ENCODE peak calls at places on chromosome 2, in five cellular contexts. One of them, this sample, is unnamed.

GRCh38 chr2:74919827-74920226 is 38.6 kb upstream of the POLE4 start:
- DNase-seq in GM12878: no peak
- DNase-seq in HepG2: peak
- DNase-seq in H1: peak
- DNase-seq in GM12891: peak
- DNase-seq in this sample: peak

GRCh38 chr2:156465573-156465972 is 29.4 kb downstream of the GPD2 start:
- DNase-seq in GM12878: no peak
- DNase-seq in GM12891: no peak
- DNase-seq in HepG2: no peak
- DNase-seq in H1: no peak
- DNase-seq in this sample: no peak

GRCh38 chr2:109266998-109267854 is 138.2 kb downstream of the SH3RF3 start:
- DNase-seq in H1: no peak
- DNase-seq in HepG2: peak
- DNase-seq in GM12891: no peak
- DNase-seq in GM12878: no peak
- DNase-seq in this sample: no peak

GRCh38 chr2:151228847-151229497 is 32.7 kb downstream of the RBM43 start:
- DNase-seq in GM12878: no peak
- DNase-seq in GM12891: no peak
- DNase-seq in H1: no peak
- DNase-seq in HepG2: no peak
- DNase-seq in this sample: no peak

GRCh38 chr2:7725132-7725849 is 808.1 kb downstream of the RNF144A start:
- DNase-seq in H1: no peak
- DNase-seq in GM12891: no peak
- DNase-seq in HepG2: no peak
- DNase-seq in GM12878: peak
- DNase-seq in this sample: no peak

GRCh38 chr2:233639860-233640259 is 3.6 kb downstream of the UGT1A10 start:
- DNase-seq in GM12891: no peak
- DNase-seq in HepG2: no peak
- DNase-seq in H1: no peak
- DNase-seq in GM12878: no peak
- DNase-seq in this sample: no peak

GRCh38 chr2:171403181-171403580 is 30.6 kb downstream of the METTL8 start:
- DNase-seq in GM12891: no peak
- DNase-seq in HepG2: peak
- DNase-seq in H1: no peak
- DNase-seq in GM12878: no peak
- DNase-seq in this sample: no peak

GRCh38 chr2:234257859-234258561 is 207.5 kb downstream of the SPP2 start:
- DNase-seq in HepG2: peak
- DNase-seq in GM12891: no peak
- DNase-seq in H1: peak
- DNase-seq in GM12878: no peak
- DNase-seq in this sample: no peak

GRCh38 chr2:234304945-234305344 is 191.9 kb downstream of the ARL4C start:
- DNase-seq in GM12878: no peak
- DNase-seq in H1: no peak
- DNase-seq in HepG2: no peak
- DNase-seq in GM12891: no peak
- DNase-seq in this sample: no peak

GRCh38 chr2:57497489-57498096 is 549.0 kb upstream of the VRK2 start:
- DNase-seq in GM12878: peak
- DNase-seq in H1: peak
- DNase-seq in GM12891: peak
- DNase-seq in HepG2: peak
- DNase-seq in this sample: no peak

GRCh38 chr2:213066445-213066746 is 85.0 kb downstream of the IKZF2 start:
- DNase-seq in GM12878: no peak
- DNase-seq in H1: no peak
- DNase-seq in HepG2: no peak
- DNase-seq in GM12891: no peak
- DNase-seq in this sample: no peak

GRCh38 chr2:196113061-196113974 is 44.7 kb upstream of the DNAH7 start:
- DNase-seq in GM12878: no peak
- DNase-seq in HepG2: no peak
- DNase-seq in GM12891: no peak
- DNase-seq in H1: no peak
- DNase-seq in this sample: no peak

GRCh38 chr2:234840336-234840735 is 111.5 kb upstream of the SH3BP4 start:
- DNase-seq in HepG2: peak
- DNase-seq in H1: no peak
- DNase-seq in GM12878: no peak
- DNase-seq in GM12891: no peak
- DNase-seq in this sample: no peak

GRCh38 chr2:204475403-204475802 is 69.9 kb upstream of the PARD3B start:
- DNase-seq in GM12878: no peak
- DNase-seq in HepG2: no peak
- DNase-seq in GM12891: no peak
- DNase-seq in H1: no peak
- DNase-seq in this sample: no peak

GRCh38 chr2:231212329-231212845 is 14.0 kb downstream of the ARMC9 start:
- DNase-seq in GM12878: no peak
- DNase-seq in HepG2: no peak
- DNase-seq in GM12891: no peak
- DNase-seq in H1: no peak
- DNase-seq in this sample: no peak

GRCh38 chr2:223786236-223786635 is 51.1 kb downstream of the AP1S3 start:
- DNase-seq in HepG2: no peak
- DNase-seq in GM12878: no peak
- DNase-seq in H1: no peak
- DNase-seq in GM12891: no peak
- DNase-seq in this sample: no peak

GRCh38 chr2:105473011-105473410 is 74.2 kb upstream of the FHL2 start:
- DNase-seq in H1: no peak
- DNase-seq in GM12878: no peak
- DNase-seq in HepG2: no peak
- DNase-seq in GM12891: no peak
- DNase-seq in this sample: no peak

GRCh38 chr2:200000444-200001163 is 45.2 kb downstream of the MAIP1 start:
- DNase-seq in HepG2: no peak
- DNase-seq in GM12878: no peak
- DNase-seq in GM12891: no peak
- DNase-seq in H1: no peak
- DNase-seq in this sample: no peak

GRCh38 chr2:84776011-84776410 is 104.9 kb downstream of the TRABD2A start:
- DNase-seq in HepG2: no peak
- DNase-seq in H1: no peak
- DNase-seq in GM12891: no peak
- DNase-seq in GM12878: no peak
- DNase-seq in this sample: no peak

GRCh38 chr2:2328847-2329246 is 2.2 kb downstream of the MYT1L start:
- DNase-seq in GM12878: no peak
- DNase-seq in GM12891: peak
- DNase-seq in H1: peak
- DNase-seq in HepG2: peak
- DNase-seq in this sample: no peak

GRCh38 chr2:178177066-178177679 is 17.1 kb upstream of the OSBPL6 start:
- DNase-seq in GM12891: no peak
- DNase-seq in H1: no peak
- DNase-seq in GM12878: no peak
- DNase-seq in HepG2: no peak
- DNase-seq in this sample: no peak

GRCh38 chr2:96393989-96394761 is 58.6 kb downstream of the NCAPH start:
- DNase-seq in HepG2: no peak
- DNase-seq in GM12878: no peak
- DNase-seq in GM12891: no peak
- DNase-seq in H1: no peak
- DNase-seq in this sample: no peak

GRCh38 chr2:230866704-230867561 is 2.2 kb downstream of the ITM2C start:
- DNase-seq in H1: peak
- DNase-seq in GM12878: no peak
- DNase-seq in GM12891: no peak
- DNase-seq in HepG2: no peak
- DNase-seq in this sample: no peak

GRCh38 chr2:71331581-71332412 is at the start of gene ZNF638:
- DNase-seq in HepG2: peak
- DNase-seq in GM12878: peak
- DNase-seq in H1: peak
- DNase-seq in GM12891: peak
- DNase-seq in this sample: peak
- TF ChIP-seq POLR2A in HepG2: peak
- TF ChIP-seq POLR2A in GM12878: peak
- TF ChIP-seq POLR2A in H1: peak
- TF ChIP-seq POLR2A in GM12891: peak
- TF ChIP-seq POLR2A in this sample: peak

DNA sequence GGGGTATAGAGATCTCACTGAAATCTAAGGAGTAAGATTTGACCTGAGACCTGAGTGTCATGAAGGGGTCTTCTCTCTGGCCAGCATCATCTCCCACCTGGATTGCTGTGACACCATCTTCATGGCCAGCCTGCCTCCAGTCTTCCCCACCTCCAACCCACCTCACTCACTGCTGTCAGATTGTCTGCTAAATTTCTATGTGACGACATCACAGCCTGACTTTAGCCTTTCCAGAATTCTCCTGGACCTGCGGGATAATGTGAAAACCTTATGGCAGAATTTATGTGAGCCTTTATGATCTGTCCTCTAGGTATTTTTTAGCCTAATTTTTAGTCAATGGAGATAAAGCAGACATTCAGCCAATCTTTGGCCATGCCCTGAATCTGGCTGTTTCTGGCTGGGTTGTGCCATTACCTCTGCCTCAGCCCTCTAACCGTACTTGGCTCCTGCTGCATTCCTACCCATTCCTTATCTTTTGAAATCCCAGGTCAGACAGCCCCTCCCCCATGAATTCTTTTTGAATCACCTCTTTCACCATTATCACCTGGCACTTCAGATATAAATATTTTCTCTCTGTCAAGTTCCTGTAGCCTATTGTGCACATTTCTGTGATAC is 66.4 kb upstream of the MMADHC start:
- DNase-seq in GM12878: no peak
- DNase-seq in H1: no peak
- DNase-seq in HepG2: no peak
- DNase-seq in GM12891: no peak
- DNase-seq in this sample: no peak
- TF ChIP-seq POLR2AphosphoS5 in GM12878: no peak
- TF ChIP-seq POLR2AphosphoS5 in H1: no peak
- TF ChIP-seq POLR2AphosphoS5 in HepG2: no peak
- TF ChIP-seq POLR2AphosphoS5 in GM12891: no peak
- TF ChIP-seq POLR2AphosphoS5 in this sample: no peak

GRCh38 chr2:71253476-71253875 is 26.6 kb upstream of the PAIP2B start:
- DNase-seq in HepG2: no peak
- DNase-seq in H1: no peak
- DNase-seq in GM12891: no peak
- DNase-seq in GM12878: no peak
- DNase-seq in this sample: no peak

GRCh38 chr2:71254078-71254477 is 27.2 kb upstream of the PAIP2B start:
- DNase-seq in H1: no peak
- DNase-seq in HepG2: no peak
- DNase-seq in GM12878: no peak
- DNase-seq in GM12891: no peak
- DNase-seq in this sample: no peak

GRCh38 chr2:71252862-71253261 is 26.0 kb upstream of the PAIP2B start:
- DNase-seq in GM12878: no peak
- DNase-seq in HepG2: no peak
- DNase-seq in H1: no peak
- DNase-seq in GM12891: no peak
- DNase-seq in this sample: no peak

GRCh38 chr2:71254776-71255175 is 27.9 kb upstream of the PAIP2B start:
- DNase-seq in GM12891: no peak
- DNase-seq in GM12878: no peak
- DNase-seq in HepG2: no peak
- DNase-seq in H1: no peak
- DNase-seq in this sample: no peak

DNA sequence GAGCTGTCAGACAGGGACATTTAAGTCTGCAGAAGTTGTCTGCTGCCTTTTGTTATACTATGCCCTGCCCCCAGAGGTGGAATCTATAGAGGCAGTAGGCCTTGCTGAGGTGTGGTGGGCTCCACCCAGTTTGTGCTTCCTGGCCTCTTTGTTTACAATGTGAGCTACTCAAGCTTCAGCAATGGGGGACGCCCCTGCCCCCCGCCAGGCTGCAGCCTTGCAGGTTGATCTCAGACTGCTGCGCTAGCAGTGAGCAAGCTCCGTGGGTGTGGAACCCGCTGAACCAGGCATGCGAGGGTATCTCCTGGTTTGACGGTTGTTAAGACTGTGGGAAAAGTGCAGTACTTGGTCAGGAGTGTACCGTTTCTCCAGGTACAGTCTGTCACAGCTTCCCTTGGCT is 24.0 kb upstream of the PAIP2B start:
- DNase-seq in H1: no peak
- DNase-seq in GM12891: no peak
- DNase-seq in GM12878: no peak
- DNase-seq in HepG2: no peak
- DNase-seq in this sample: no peak
- TF ChIP-seq TAF1 in H1: no peak
- TF ChIP-seq TAF1 in GM12891: no peak
- TF ChIP-seq TAF1 in GM12878: no peak
- TF ChIP-seq TAF1 in HepG2: no peak
- TF ChIP-seq TAF1 in this sample: no peak

GRCh38 chr2:88692187-88692586 is 714 bp downstream of the RPIA start:
- DNase-seq in HepG2: peak
- DNase-seq in H1: peak
- DNase-seq in GM12878: no peak
- DNase-seq in GM12891: no peak
- DNase-seq in this sample: peak

GRCh38 chr2:88694015-88694414 is 2.5 kb downstream of the RPIA start:
- DNase-seq in GM12878: no peak
- DNase-seq in HepG2: no peak
- DNase-seq in GM12891: no peak
- DNase-seq in H1: no peak
- DNase-seq in this sample: no peak

GRCh38 chr2:88690591-88691338 is 708 bp upstream of the RPIA start:
- DNase-seq in H1: no peak
- DNase-seq in GM12878: no peak
- DNase-seq in HepG2: peak
- DNase-seq in GM12891: no peak
- DNase-seq in this sample: peak

GRCh38 chr2:88687384-88687783 is 4.1 kb upstream of the RPIA start:
- DNase-seq in HepG2: no peak
- DNase-seq in GM12878: no peak
- DNase-seq in H1: no peak
- DNase-seq in GM12891: no peak
- DNase-seq in this sample: no peak

GRCh38 chr2:88691339-88692183 is at the start of gene RPIA:
- DNase-seq in GM12891: peak
- DNase-seq in GM12878: peak
- DNase-seq in H1: peak
- DNase-seq in HepG2: peak
- DNase-seq in this sample: peak
- TF ChIP-seq POLR2A in GM12891: peak
- TF ChIP-seq POLR2A in GM12878: peak
- TF ChIP-seq POLR2A in H1: peak
- TF ChIP-seq POLR2A in HepG2: peak
- TF ChIP-seq POLR2A in this sample: peak

This sample was measured in GM12892.